ENCODE peak calls at places on chromosome 18, in four cellular contexts. R is mesenchymal stem cell, L is H1, Y is neuronal stem cell. P is an unnamed sample.

GRCh38 chr18:75931079-75931478 is 503.6 kb upstream of the SMIM21 start:
- DNase-seq in R (no peak), L (no peak), Y (no peak), P (no peak)

GRCh38 chr18:61574665-61575064 is 241.4 kb downstream of the CDH20 start:
- DNase-seq in R (peak), L (no peak), Y (no peak), P (no peak)

GRCh38 chr18:62784966-62785413 is 69.6 kb downstream of the PHLPP1 start:
- DNase-seq in R (peak), L (no peak), Y (no peak), P (no peak)

GRCh38 chr18:69648486-69648885 is 247.8 kb downstream of the DOK6 start:
- DNase-seq in R (no peak), L (no peak), Y (no peak), P (no peak)

GRCh38 chr18:41940506-41941215 is 14.4 kb upstream of the PIK3C3 start:
- DNase-seq in R (peak), L (peak), Y (no peak), P (peak)

GRCh38 chr18:10973579-10974260 is 175.6 kb downstream of the PIEZO2 start:
- DNase-seq in R (peak), L (no peak), Y (no peak), P (no peak)

GRCh38 chr18:33669589-33669988 is 91.6 kb downstream of the ASXL3 start:
- DNase-seq in R (no peak), L (no peak), Y (no peak), P (no peak)

GRCh38 chr18:25373443-25373842 is 21.5 kb upstream of the ZNF521 start:
- DNase-seq in R (no peak), L (no peak), Y (no peak), P (no peak)

GRCh38 chr18:70195852-70196434 is 9.5 kb downstream of the RTTN start:
- DNase-seq in R (peak), L (no peak), Y (peak), P (peak)

GRCh38 chr18:50847192-50847591 is 27.4 kb upstream of the MRO start:
- DNase-seq in R (no peak), L (no peak), Y (no peak), P (peak)

GRCh38 chr18:73752965-73753364 is 394.7 kb downstream of the FBXO15 start:
- DNase-seq in R (peak), L (no peak), Y (no peak), P (no peak)

GRCh38 chr18:67805261-67805660 is 288.7 kb upstream of the DSEL start:
- DNase-seq in R (no peak), L (no peak), Y (no peak), P (no peak)

GRCh38 chr18:62450546-62451395 is 72.1 kb upstream of the ZCCHC2 start:
- DNase-seq in R (peak), L (no peak), Y (no peak), P (peak)

GRCh38 chr18:28411806-28412205 is 234.9 kb upstream of the CDH2 start:
- DNase-seq in R (peak), L (no peak), Y (no peak), P (no peak)

GRCh38 chr18:50844554-50844953 is 24.7 kb upstream of the MRO start:
- DNase-seq in R (no peak), L (no peak), Y (no peak), P (no peak)

GRCh38 chr18:31275722-31276463 is 42.1 kb upstream of the DSG1 start:
- DNase-seq in R (peak), L (no peak), Y (no peak), P (no peak)

GRCh38 chr18:25349926-25350560 is 1.9 kb downstream of the ZNF521 start:
- DNase-seq in R (peak), L (no peak), Y (peak), P (no peak)

GRCh38 chr18:35999925-36000324 is 27.4 kb downstream of the RMP24 start:
- DNase-seq in R (no peak), L (no peak), Y (no peak), P (no peak)

GRCh38 chr18:51164327-51165290 is 32.9 kb downstream of the MEX3C start:
- DNase-seq in R (no peak), L (no peak), Y (no peak), P (no peak)

GRCh38 chr18:76456823-76457222 is 38.2 kb downstream of the ZNF516 start:
- DNase-seq in R (no peak), L (no peak), Y (no peak), P (no peak)

GRCh38 chr18:36560187-36560586 is 262.7 kb downstream of the FHOD3 start:
- DNase-seq in R (no peak), L (no peak), Y (no peak), P (no peak)

GRCh38 chr18:36534154-36534688 is 236.7 kb downstream of the FHOD3 start:
- DNase-seq in R (no peak), L (no peak), Y (no peak), P (no peak)

GRCh38 chr18:13892098-13892497 is 23.2 kb downstream of the MC2R start:
- DNase-seq in R (no peak), L (no peak), Y (no peak), P (no peak)

GRCh38 chr18:75429975-75430374 is 2.5 kb upstream of the SMIM21 start:
- DNase-seq in R (no peak), L (no peak), Y (no peak), P (no peak)

GRCh38 chr18:28208712-28209265 is 31.9 kb upstream of the CDH2 start:
- DNase-seq in R (no peak), L (no peak), Y (no peak), P (no peak)

GRCh38 chr18:29912351-29912750 is 1130.2 kb downstream of the DSC3 start:
- DNase-seq in R (no peak), L (no peak), Y (no peak), P (no peak)

GRCh38 chr18:48897531-48897930 is 53.2 kb downstream of the SMAD7 start:
- DNase-seq in R (no peak), L (no peak), Y (no peak), P (no peak)

GRCh38 chr18:70015127-70015526 is 67.5 kb upstream of the CD226 start:
- DNase-seq in R (no peak), L (no peak), Y (no peak), P (no peak)

GRCh38 chr18:75127143-75128021 is 81.6 kb downstream of the PTGR3 start:
- DNase-seq in R (peak), L (no peak), Y (no peak), P (peak)

DNA sequence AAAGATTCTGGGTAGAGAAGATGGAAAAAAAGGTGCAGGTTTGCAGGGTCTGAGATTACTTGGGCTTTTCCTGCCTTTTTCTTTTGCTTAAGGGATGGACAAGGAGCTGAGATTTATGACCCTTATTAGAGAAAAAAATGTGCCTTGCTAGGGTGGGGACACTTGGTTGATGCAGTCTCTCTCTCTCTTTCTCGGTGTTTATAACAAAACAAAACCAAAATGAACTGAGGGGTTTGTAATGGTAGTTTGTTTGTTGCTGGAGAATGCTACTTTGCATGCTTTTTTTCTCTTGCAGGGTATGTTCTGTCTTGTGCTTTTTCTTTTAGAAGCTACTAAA is 300 bp downstream of the ZNF532 start:
- DNase-seq in R (no peak), L (no peak), Y (no peak), P (no peak)
- H2BK12ac ChIP-seq in R (no peak), L (peak), Y (no peak), P (peak)

DNA sequence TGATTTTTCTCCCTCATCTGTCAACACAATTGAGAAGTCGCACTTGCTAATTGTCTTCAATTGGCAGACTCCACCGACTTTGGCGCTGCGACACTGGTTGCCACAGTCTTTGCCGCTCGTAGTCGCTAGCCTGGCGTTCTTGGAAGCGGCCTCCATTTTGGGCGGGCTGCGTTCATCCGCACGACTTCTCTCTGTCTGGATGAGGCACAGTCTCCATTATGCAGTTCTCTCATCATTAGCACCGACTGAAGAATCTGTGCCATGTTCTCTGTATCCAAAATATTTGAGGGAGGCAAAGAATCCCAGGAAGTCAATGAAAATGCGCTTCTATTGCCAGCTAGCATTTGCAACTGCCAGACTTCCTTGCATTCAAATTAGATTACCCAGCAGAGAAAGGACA is 95.3 kb upstream of the CCDC68 start:
- DNase-seq in R (no peak), L (no peak), Y (no peak), P (peak)
- H2BK5ac ChIP-seq in R (no peak), L (no peak), Y (no peak), P (no peak)

GRCh38 chr18:64202836-64203235 is 53.9 kb upstream of the LINC00305 start:
- DNase-seq in R (no peak), L (no peak), Y (no peak), P (peak)
- H3K4me3 ChIP-seq in R (no peak), L (no peak), Y (no peak), P (no peak)

DNA sequence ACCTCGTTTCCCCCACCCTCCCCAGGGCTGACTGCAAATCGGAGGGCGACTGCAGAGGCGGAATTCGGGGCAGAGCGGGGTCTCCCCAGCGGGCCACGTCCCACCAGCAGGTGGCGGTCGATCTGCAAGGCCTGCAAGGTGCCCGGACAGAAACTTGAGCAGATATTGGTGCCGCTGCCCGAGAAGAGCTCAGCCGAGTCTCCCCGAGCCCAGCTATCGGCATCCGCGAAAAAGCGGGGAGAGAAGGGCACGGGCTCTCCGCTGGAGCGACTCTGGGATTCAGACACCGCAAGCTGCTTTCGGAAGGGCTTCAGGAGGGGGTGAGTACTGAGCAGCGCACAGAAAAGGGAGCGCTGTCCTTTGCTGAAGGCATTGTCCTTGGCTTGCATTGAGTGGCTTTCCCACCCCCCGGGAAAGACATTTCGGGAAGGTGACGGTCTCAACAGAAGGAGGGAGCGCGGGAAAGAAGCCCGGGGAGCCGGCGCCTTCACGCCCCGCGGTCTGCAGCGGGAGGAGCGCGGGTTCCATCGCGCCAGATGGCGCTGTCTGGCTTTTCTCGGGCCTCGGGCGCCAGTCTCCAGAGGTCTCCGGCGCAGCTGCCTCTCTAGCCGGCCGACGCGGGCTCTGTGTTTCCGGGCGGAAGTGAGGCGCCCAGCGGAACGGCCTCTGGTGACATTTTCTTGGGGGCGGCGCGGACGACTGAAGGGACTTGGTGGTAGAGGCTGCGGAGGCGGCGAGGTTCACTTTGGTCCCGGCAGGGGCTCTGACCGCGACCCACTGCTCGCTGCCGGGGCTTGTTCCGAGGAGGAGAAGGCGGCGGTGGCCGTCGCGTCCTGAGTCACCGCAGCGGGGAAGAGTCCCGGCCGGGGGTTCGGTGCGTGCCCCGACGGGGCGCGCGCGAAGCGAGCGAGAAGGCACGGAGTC is 69.5 kb downstream of the HAUS1 start:
- DNase-seq in R (peak), L (peak), Y (peak), P (peak)
- H2BK12ac ChIP-seq in R (peak), L (peak), Y (no peak), P (peak)

DNA sequence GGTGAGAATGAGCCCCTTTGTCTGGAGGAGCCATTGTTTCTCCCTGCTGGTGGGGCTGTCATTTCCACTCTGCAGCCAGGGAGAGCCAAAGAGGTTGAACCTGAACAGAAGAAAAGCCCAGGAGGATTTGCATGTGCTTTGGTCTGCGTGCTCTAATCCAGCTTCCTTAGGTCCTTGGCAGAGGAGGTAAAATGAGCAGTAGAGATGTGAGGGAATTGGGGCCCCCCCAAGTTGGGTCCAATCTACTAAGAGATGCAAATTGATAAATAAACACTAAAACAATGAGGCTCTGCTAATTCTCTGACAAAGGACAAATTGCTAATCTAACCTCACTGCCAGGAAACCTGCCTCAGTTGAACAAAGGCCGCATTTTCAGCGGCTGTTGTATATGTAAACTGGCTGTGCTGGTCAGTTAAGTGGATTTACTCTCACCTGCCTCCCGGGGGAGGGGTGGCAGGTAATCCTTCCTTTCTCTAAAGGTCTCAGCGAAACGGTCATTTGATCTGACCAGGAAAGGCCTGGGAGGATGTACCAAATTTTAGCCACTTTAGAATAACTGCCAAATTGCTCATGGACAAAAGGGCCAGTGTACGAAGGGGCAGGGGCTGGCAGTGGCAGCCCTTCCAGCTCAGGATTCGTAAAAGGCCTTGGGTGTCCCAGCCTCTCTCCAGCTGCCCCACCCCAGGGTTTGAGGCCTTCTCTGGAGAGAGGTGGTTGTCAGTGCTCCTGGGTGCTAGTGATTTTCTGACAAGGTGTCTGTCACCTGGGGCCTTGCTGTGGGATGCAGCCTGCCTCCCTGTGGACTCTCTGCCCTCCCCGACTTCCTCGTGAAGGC is 193.6 kb downstream of the MIB1 start:
- DNase-seq in R (no peak), L (peak), Y (no peak), P (no peak)
- H2BK5ac ChIP-seq in R (no peak), L (no peak), Y (no peak), P (no peak)

GRCh38 chr18:77529492-77529891 is 279.8 kb downstream of the GALR1 start:
- DNase-seq in R (no peak), L (no peak), Y (no peak), P (no peak)
- H3K4me3 ChIP-seq in R (no peak), L (no peak), Y (no peak), P (no peak)

DNA sequence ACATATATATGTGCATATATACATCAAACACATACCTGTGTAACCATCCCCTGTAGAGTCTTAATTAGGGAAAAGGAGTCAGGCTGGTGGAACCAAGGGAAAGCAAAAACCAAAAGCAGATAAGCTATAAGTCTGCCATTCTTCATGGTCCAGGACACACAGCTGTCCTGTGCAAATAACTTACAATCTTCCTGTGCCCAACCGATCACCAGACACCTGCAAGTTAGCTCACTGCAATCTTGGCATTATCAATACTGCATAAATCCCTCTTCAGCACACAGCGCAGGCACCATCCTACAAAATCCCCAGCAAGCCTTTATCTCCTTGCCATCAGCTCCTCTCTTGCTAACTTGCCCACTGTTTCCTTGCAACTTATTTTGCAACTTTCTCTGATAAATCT is 60.8 kb upstream of the DYNAP start:
- DNase-seq in R (no peak), L (no peak), Y (no peak), P (no peak)
- H2BK12ac ChIP-seq in R (no peak), L (peak), Y (no peak), P (no peak)

GRCh38 chr18:3972291-3972985 is 482.7 kb downstream of the DLGAP1 start:
- DNase-seq in R (no peak), L (no peak), Y (peak), P (no peak)
- H2BK5ac ChIP-seq in R (no peak), L (no peak), Y (no peak), P (no peak)

DNA sequence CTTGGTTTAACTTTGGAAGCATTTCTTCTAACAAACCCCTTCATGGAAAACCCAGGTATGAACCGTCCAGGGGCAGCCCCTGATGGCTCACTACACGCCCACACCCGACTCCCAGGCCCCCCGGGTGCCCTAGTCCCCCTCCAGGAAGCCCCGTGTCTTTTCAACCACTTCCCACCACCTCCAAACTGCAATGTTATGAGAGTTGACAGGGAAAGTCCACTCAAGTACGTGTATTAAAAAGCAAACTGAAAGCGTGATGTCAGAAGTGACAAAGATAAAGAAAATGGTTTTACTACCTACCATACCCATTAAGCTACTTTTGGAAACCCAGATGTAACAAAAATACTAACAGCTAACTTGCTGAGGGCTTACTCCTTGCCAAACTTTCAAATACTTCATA is 51.5 kb downstream of the L3MBTL4 start:
- DNase-seq in R (no peak), L (no peak), Y (no peak), P (no peak)
- H3K4me3 ChIP-seq in R (no peak), L (no peak), Y (no peak), P (no peak)

P was measured in trophoblast cell.